ENCODE peak calls at places on chromosomes 6 and 20, in six cellular contexts. H, Z, V, L, Y and G are unnamed samples.
A peak's percentile ranks its signal among the peaks of the same experiment; 100 is the strongest.

GRCh38 chr6:132085731-132086130 is 134.6 kb upstream of the CCN2 start:
- DNase-seq in H (no peak), Z (no peak), V (no peak), L (no peak), Y (no peak), G (no peak)

GRCh38 chr20:61185841-61186601 is 66.0 kb upstream of the CDH4 start:
- DNase-seq in H (no peak), Z (peak; percentile 90), V (peak; percentile 90), L (no peak), Y (no peak), G (no peak)

GRCh38 chr6:30002871-30003270 is 58.2 kb upstream of the POLR1H start:
- DNase-seq in H (no peak), Z (peak; percentile 41), V (no peak), L (no peak), Y (no peak), G (no peak)

GRCh38 chr20:21714297-21715192 is 9.1 kb downstream of the PAX1 start:
- DNase-seq in H (no peak), Z (no peak), V (no peak), L (no peak), Y (no peak), G (no peak)

GRCh38 chr6:163460307-163460782 is 45.8 kb downstream of the QKI start:
- DNase-seq in H (peak; percentile 66), Z (peak; percentile 45), V (no peak), L (peak; percentile 57), Y (no peak), G (no peak)

GRCh38 chr6:116034327-116034726 is 26.4 kb downstream of the FRK start:
- DNase-seq in H (no peak), Z (peak; percentile 80), V (no peak), L (no peak), Y (no peak), G (no peak)

GRCh38 chr6:93417421-93417996 is 1.9 kb downstream of the EPHA7 start:
- DNase-seq in H (no peak), Z (peak; percentile 43), V (no peak), L (no peak), Y (peak; percentile 52), G (no peak)

GRCh38 chr6:43968110-43968965 is 158.9 kb downstream of the MRPL14 start:
- DNase-seq in H (no peak), Z (no peak), V (no peak), L (no peak), Y (no peak), G (no peak)

GRCh38 chr6:169654590-169655391 is 47.0 kb downstream of the WDR27 start:
- DNase-seq in H (peak; percentile 81), Z (peak; percentile 83), V (peak; percentile 29), L (no peak), Y (peak; percentile 47), G (no peak)

GRCh38 chr20:50919567-50919966 is 11.7 kb downstream of the ADNP start:
- DNase-seq in H (no peak), Z (peak; percentile 77), V (no peak), L (no peak), Y (no peak), G (no peak)

GRCh38 chr20:1362484-1362883 is 30.4 kb downstream of the FKBP1A start:
- DNase-seq in H (no peak), Z (no peak), V (no peak), L (no peak), Y (no peak), G (no peak)

GRCh38 chr6:1624848-1625341 is 15.2 kb downstream of the FOXC1 start:
- DNase-seq in H (no peak), Z (peak; percentile 57), V (no peak), L (no peak), Y (peak; percentile 77), G (no peak)

GRCh38 chr6:149317656-149318571 is at the start of gene TAB2:
- DNase-seq in H (peak; percentile 58), Z (peak; percentile 54), V (no peak), L (no peak), Y (peak; percentile 80), G (peak; percentile 39)

GRCh38 chr6:105838156-105838555 is 248.0 kb upstream of the PRDM1 start:
- DNase-seq in H (no peak), Z (no peak), V (no peak), L (no peak), Y (no peak), G (no peak)

GRCh38 chr6:152206072-152206818 is 398.8 kb downstream of the ESR1 start:
- DNase-seq in H (peak; percentile 39), Z (peak; percentile 25), V (no peak), L (no peak), Y (peak; percentile 63), G (no peak)

GRCh38 chr20:11394145-11394833 is 523.4 kb upstream of the BTBD3 start:
- DNase-seq in H (no peak), Z (peak; percentile 48), V (peak; percentile 75), L (no peak), Y (no peak), G (no peak)

GRCh38 chr20:42276718-42277117 is 658.5 kb upstream of the CHD6 start:
- DNase-seq in H (no peak), Z (no peak), V (no peak), L (no peak), Y (no peak), G (no peak)

GRCh38 chr20:4045741-4046140 is 30.4 kb upstream of the RNF24 start:
- DNase-seq in H (no peak), Z (peak; percentile 63), V (no peak), L (no peak), Y (no peak), G (no peak)

GRCh38 chr6:151186931-151187330 is 52.8 kb upstream of the AKAP12 start:
- DNase-seq in H (no peak), Z (no peak), V (no peak), L (no peak), Y (no peak), G (no peak)

GRCh38 chr20:17874271-17875105 is 94.1 kb downstream of the SNX5 start:
- DNase-seq in H (no peak), Z (no peak), V (no peak), L (no peak), Y (no peak), G (no peak)

GRCh38 chr6:437042-437402 is 45.5 kb downstream of the IRF4 start:
- DNase-seq in H (no peak), Z (no peak), V (no peak), L (no peak), Y (no peak), G (no peak)

GRCh38 chr6:133855994-133856393 is 32.9 kb upstream of the TCF21 start:
- DNase-seq in H (no peak), Z (no peak), V (no peak), L (no peak), Y (no peak), G (no peak)

GRCh38 chr6:106059331-106059730 is 26.8 kb upstream of the PRDM1 start:
- DNase-seq in H (no peak), Z (no peak), V (no peak), L (no peak), Y (no peak), G (no peak)

GRCh38 chr20:3686867-3687321 is 5.1 kb upstream of the ADAM33 start:
- DNase-seq in H (no peak), Z (peak; percentile 95), V (peak; percentile 82), L (no peak), Y (peak; percentile 90), G (no peak)

GRCh38 chr6:157812425-157813171 is 10.4 kb upstream of the SNX9 start:
- DNase-seq in H (no peak), Z (no peak), V (no peak), L (no peak), Y (no peak), G (no peak)

GRCh38 chr6:157813191-157813590 is 9.9 kb upstream of the SNX9 start:
- DNase-seq in H (no peak), Z (peak; percentile 59), V (no peak), L (no peak), Y (peak; percentile 65), G (no peak)

GRCh38 chr6:157814883-157815282 is 8.2 kb upstream of the SNX9 start:
- DNase-seq in H (peak; percentile 71), Z (no peak), V (no peak), L (peak; percentile 57), Y (no peak), G (no peak)

GRCh38 chr6:157811476-157812173 is 11.4 kb upstream of the SNX9 start:
- DNase-seq in H (no peak), Z (no peak), V (no peak), L (no peak), Y (no peak), G (no peak)

GRCh38 chr6:157813757-157814455 is 9.1 kb upstream of the SNX9 start:
- DNase-seq in H (no peak), Z (peak; percentile 89), V (peak; percentile 13), L (no peak), Y (no peak), G (no peak)
- H3K4me3 ChIP-seq in H (no peak overlapping the region), Z (no peak overlapping the region), V (no peak overlapping the region), L (no peak overlapping the region), Y (no peak overlapping the region), G (no peak overlapping the region)

DNA sequence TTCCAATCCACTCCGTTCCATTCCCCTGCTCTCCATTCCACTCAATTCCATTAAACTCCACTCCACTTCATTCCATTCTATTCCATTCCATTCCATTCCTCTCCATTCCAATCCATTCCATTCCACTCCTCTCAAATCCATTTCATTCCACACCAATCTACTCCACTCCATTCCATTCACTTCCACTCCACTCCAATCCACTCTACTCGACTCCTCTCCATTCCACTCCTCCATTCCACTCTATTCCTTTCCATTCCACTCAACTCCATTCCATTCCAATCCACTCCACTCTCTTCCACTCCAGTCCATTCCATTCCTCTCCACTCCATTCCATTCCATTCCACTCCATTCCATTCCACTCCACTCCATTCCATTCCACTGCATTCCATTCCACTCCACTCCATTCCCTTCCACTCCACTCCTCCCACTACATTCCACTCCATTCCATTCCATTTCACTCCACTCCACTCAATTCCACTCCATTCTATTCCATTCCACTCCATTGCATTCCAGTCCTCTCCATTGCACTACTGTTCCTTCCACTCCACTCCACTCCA is 22.6 kb upstream of the DEFB125 start:
- DNase-seq in H (no peak), Z (no peak), V (no peak), L (no peak), Y (no peak), G (no peak)
- H3K9me3 ChIP-seq in H (no peaks in the 10 kb centered on the region), Z (no peaks in the 10 kb centered on the region), V (peaks cover 55% of the 10 kb centered on the region), L (no peaks in the 10 kb centered on the region), Y (no peaks in the 10 kb centered on the region), G (no peaks in the 10 kb centered on the region)

DNA sequence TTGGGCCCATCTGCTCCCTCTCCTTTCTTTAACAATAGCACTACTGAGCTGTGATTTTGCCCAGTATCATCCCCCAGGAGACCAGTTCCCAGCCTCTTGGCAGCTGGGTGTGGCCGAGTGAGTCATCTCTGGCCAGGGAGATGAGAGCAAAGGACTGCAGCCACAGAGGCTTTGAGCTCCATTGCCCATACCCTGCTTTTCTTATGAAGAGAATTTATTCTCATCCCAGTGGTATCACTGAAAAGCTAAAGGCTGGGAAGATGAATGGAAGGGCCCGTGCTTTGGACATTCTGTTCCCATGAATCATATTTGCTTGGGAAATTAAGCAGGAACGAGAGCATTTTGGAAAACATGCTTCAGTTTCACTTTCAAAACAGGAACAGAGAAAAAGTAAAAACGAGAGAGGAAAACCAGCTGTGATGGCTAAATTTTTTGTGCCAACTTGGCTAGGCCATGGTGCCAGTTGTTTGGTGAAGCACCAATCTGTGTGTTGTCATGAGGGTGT is 14.9 kb downstream of the CST3 start:
- DNase-seq in H (no peak), Z (peak; percentile 97), V (peak; percentile 24), L (no peak), Y (peak; percentile 88), G (no peak)
- H3K4me3 ChIP-seq in H (no peak overlapping the region), Z (no peak overlapping the region), V (peak overlapping the region; percentile 55), L (no peak overlapping the region), Y (peak overlapping the region; percentile 22), G (no peak overlapping the region)

DNA sequence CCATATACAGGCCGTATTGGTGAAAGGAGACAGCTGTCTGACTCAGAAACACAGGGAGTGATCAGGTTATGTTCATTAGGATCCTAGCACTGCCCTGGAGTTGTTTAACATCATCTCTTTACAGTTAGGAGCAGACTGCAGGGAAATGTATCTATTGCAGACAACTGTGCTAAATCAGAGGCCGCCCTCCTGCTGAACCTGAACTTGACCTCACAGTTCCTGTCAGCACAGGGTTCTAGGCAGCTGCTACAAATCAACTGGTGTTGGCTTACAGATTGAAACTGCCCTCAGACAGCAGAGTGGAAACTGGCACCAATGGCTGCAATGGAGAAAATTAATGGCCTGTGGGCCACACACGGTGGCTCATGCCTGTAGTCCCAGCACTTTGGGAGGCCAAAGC is 3.7 kb upstream of the RPP40 start:
- DNase-seq in H (no peak), Z (no peak), V (no peak), L (no peak), Y (no peak), G (no peak)
- H3K9me3 ChIP-seq in H (no peaks in the 10 kb centered on the region), Z (no peaks in the 10 kb centered on the region), V (peaks cover 3% of the 10 kb centered on the region), L (no peaks in the 10 kb centered on the region), Y (no peaks in the 10 kb centered on the region), G (no peaks in the 10 kb centered on the region)